ENCODE peak calls at places on chromosomes 11 and 22, in eight cellular contexts. C, W, O, E, K, H, L and T are unnamed samples.

GRCh38 chr11:63779044-63779443 is 10.5 kb upstream of the ZFTA start:
- DNase-seq in H (no peak), W (no peak), C (no peak), L (no peak), E (no peak), K (no peak), O (no peak), T (no peak)

GRCh38 chr11:126833020-126833419 is 167.6 kb downstream of the KIRREL3 start:
- DNase-seq in L (no peak), H (no peak), O (no peak), C (no peak), E (no peak), K (no peak), W (no peak), T (no peak)

GRCh38 chr22:48567213-48567975 is 1260.3 kb downstream of the BRD1 start:
- DNase-seq in L (peak; percentile 12), O (peak; percentile 23), H (no peak), C (no peak), W (no peak), K (no peak), E (no peak), T (peak; percentile 28)

GRCh38 chr11:34342008-34342533 is 15.7 kb downstream of the ABTB2 start:
- DNase-seq in W (peak; percentile 60), H (peak; percentile 38), E (no peak), L (no peak), O (peak; percentile 62), C (no peak), K (peak; percentile 87), T (no peak)

GRCh38 chr11:70682760-70683159 is 284.4 kb downstream of the CTTN start:
- DNase-seq in K (no peak), E (no peak), C (no peak), O (no peak), H (no peak), W (no peak), L (peak; percentile 25), T (peak; percentile 23)

GRCh38 chr11:119759324-119759723 is 30.3 kb upstream of the NECTIN1 start:
- DNase-seq in W (no peak), E (no peak), O (peak; percentile 8), L (no peak), H (peak; percentile 6), C (no peak), K (no peak), T (no peak)

GRCh38 chr22:45615364-45615763 is 56.3 kb upstream of the ATXN10 start:
- DNase-seq in C (no peak), O (no peak), H (no peak), L (no peak), W (no peak), K (no peak), E (no peak), T (no peak)

GRCh38 chr11:23123766-23124165 is 263.5 kb upstream of the CCDC179 start:
- DNase-seq in L (no peak), K (no peak), H (peak; percentile 51), W (no peak), C (peak; percentile 50), E (no peak), O (no peak), T (no peak)

GRCh38 chr11:8610532-8611116 is 16.6 kb upstream of the STK33 start:
- DNase-seq in W (no peak), C (peak; percentile 95), O (no peak), L (no peak), E (no peak), K (no peak), H (no peak), T (no peak)

GRCh38 chr11:40722179-40722795 is 737.2 kb downstream of the LRRC4C start:
- DNase-seq in H (peak; percentile 0), L (no peak), O (no peak), W (no peak), E (no peak), C (peak; percentile 17), K (no peak), T (no peak)

GRCh38 chr11:75198278-75198948 is 42.2 kb upstream of the TPBGL start:
- DNase-seq in H (no peak), K (peak; percentile 33), O (no peak), E (no peak), C (no peak), W (no peak), L (no peak), T (no peak)

GRCh38 chr11:134535029-134536025 is 123.3 kb upstream of the B3GAT1 start:
- DNase-seq in C (no peak), E (no peak), L (no peak), K (peak; percentile 38), H (no peak), O (peak; percentile 36), W (no peak), T (no peak)

GRCh38 chr11:29432719-29433325 is 584.0 kb downstream of the KCNA4 start:
- DNase-seq in C (no peak), W (no peak), E (no peak), K (no peak), H (peak; percentile 6), L (no peak), O (no peak), T (no peak)

GRCh38 chr22:17647996-17648395 is 9.4 kb downstream of the BCL2L13 start:
- DNase-seq in E (no peak), C (no peak), H (no peak), W (no peak), L (no peak), O (no peak), K (no peak), T (no peak)

GRCh38 chr11:112343368-112344039 is 82.8 kb upstream of the PLET1 start:
- DNase-seq in E (no peak), W (no peak), H (peak; percentile 54), K (no peak), L (no peak), O (no peak), C (no peak), T (no peak)

GRCh38 chr11:86737752-86738151 is 62.6 kb upstream of the PRSS23 start:
- DNase-seq in H (peak; percentile 49), C (no peak), W (no peak), K (no peak), L (no peak), E (no peak), O (no peak), T (no peak)

GRCh38 chr11:115168229-115168671 is 336.0 kb downstream of the CADM1 start:
- DNase-seq in E (no peak), K (no peak), H (no peak), W (no peak), O (peak; percentile 71), L (no peak), C (peak; percentile 69), T (no peak)

GRCh38 chr11:109785714-109786113 is 307.5 kb upstream of the ZC3H12C start:
- DNase-seq in K (no peak), C (no peak), E (no peak), O (no peak), L (no peak), H (peak; percentile 39), W (no peak), T (no peak)

GRCh38 chr11:109783017-109783416 is 310.2 kb upstream of the ZC3H12C start:
- DNase-seq in O (no peak), L (no peak), W (no peak), K (no peak), C (no peak), E (no peak), H (no peak), T (no peak)

GRCh38 chr11:109788969-109789490 is 304.2 kb upstream of the ZC3H12C start:
- DNase-seq in W (no peak), O (no peak), K (no peak), C (no peak), L (no peak), H (no peak), E (no peak), T (no peak)

GRCh38 chr11:109784536-109784935 is 308.7 kb upstream of the ZC3H12C start:
- DNase-seq in H (no peak), O (no peak), K (no peak), W (no peak), C (no peak), E (no peak), L (no peak), T (no peak)

GRCh38 chr11:109783842-109784241 is 309.4 kb upstream of the ZC3H12C start:
- DNase-seq in H (no peak), O (no peak), E (no peak), W (no peak), L (no peak), K (no peak), C (no peak), T (no peak)
- H3K27ac ChIP-seq in H (no peak overlapping the region), O (no peak overlapping the region), E (no peak overlapping the region), W (no peak overlapping the region), L (no peak overlapping the region), K (no peak overlapping the region), C (no peak overlapping the region), T (no peak overlapping the region)

DNA sequence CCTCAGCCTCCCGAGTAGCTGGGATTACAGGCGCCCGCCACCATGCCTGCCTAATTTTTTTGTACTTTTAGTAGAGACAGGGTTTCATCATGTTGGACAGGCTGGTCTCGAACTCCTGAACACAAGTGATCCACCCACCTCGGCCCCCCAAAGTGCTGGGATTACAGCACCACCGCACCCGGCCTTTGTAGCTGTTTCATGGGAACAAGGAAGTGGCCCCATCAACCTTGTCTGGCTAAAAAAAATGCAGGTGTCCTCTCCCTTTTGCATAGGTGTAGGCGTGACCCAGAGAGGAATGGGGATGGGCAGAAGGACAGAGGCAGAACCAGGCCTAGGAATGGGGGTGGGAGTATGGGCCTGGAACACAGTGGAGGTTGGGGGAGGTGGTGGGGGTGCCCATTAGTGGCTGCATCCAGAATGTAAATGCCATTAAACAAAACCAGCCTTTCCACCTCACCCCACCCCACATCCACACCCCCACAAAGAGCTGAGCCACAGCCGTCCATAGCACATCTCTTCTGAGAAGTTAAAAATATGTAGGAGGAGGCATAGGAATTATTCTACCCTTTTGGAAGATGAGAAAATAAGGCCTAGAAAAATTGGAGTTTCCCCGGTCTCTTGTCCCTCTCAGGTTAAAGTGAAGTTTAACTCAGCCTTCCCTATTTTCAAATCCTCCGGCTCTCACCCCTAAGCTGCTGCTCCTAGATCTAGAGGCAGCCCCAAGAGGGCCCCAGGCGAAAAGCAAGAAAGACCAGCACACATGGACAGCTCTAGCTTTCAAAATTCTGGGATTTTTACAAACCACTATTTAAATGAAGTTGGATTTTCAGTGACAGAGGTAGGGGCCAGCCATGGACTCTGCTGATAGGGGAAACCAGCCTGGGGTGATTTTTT is 22.7 kb upstream of the SCGB1A1 start:
- DNase-seq in C (no peak), E (no peak), O (no peak), H (no peak), K (no peak), L (no peak), W (no peak), T (no peak)
- H3K4me1 ChIP-seq in C (no peaks in the 10 kb centered on the region), E (peaks cover 30% of the 10 kb centered on the region), O (peaks cover 33% of the 10 kb centered on the region), H (peaks cover 23% of the 10 kb centered on the region), K (peaks cover 47% of the 10 kb centered on the region), L (peaks cover 36% of the 10 kb centered on the region), W (peaks cover 2% of the 10 kb centered on the region), T (peaks cover 40% of the 10 kb centered on the region)

GRCh38 chr11:58998480-58999290 is 59.4 kb downstream of the GLYATL1 start:
- DNase-seq in H (no peak), O (no peak), E (no peak), L (no peak), W (no peak), C (no peak), K (no peak), T (no peak)
- H3K27ac ChIP-seq in H (no peak overlapping the region), O (no peak overlapping the region), E (no peak overlapping the region), L (no peak overlapping the region), W (no peak overlapping the region), C (no peak overlapping the region), K (no peak overlapping the region), T (no peak overlapping the region)

GRCh38 chr11:44885919-44886318 is 64.8 kb downstream of the TP53I11 start:
- DNase-seq in H (no peak), C (no peak), W (no peak), K (no peak), O (no peak), L (no peak), E (no peak), T (no peak)
- H3K4me1 ChIP-seq in H (peaks cover 11% of the 10 kb centered on the region), C (no peaks in the 10 kb centered on the region), W (no peaks in the 10 kb centered on the region), K (peaks cover 9% of the 10 kb centered on the region), O (no peaks in the 10 kb centered on the region), L (no peaks in the 10 kb centered on the region), E (no peaks in the 10 kb centered on the region), T (no peaks in the 10 kb centered on the region)